ENCODE peak calls at places on chromosomes 4 and X, in six cellular contexts. J is kidney; N is CD4-positive, alpha-beta T cell; Z is heart left ventricle; I is neural crest cell; S is foreskin keratinocyte. E is an unnamed sample.

GRCh38 chrX:115642895-115643530 is 82.0 kb downstream of the PLS3 start:
- DNase-seq in J (no peak), N (no peak), Z (no peak), I (peak; percentile 60), S (no peak), E (no peak)

GRCh38 chr4:183897193-183897592 is 7.9 kb upstream of the STOX2 start:
- DNase-seq in J (no peak), N (no peak), Z (no peak), I (no peak), S (no peak), E (no peak)

GRCh38 chrX:24515447-24515846 is 50.4 kb downstream of the PDK3 start:
- DNase-seq in J (no peak), N (no peak), Z (no peak), I (no peak), S (no peak), E (no peak)

GRCh38 chr4:182320092-182320491 is 76.9 kb downstream of the TENM3 start:
- DNase-seq in J (no peak), N (no peak), Z (no peak), I (no peak), S (no peak), E (no peak)

GRCh38 chr4:68175562-68176155 is 46.0 kb upstream of the TMPRSS11F start:
- DNase-seq in J (no peak), N (no peak), Z (no peak), I (peak; percentile 58), S (peak; percentile 54), E (no peak)

GRCh38 chr4:3571921-3572320 is 39.7 kb upstream of the LRPAP1 start:
- DNase-seq in J (no peak), N (no peak), Z (no peak), I (no peak), S (no peak), E (no peak)

GRCh38 chr4:158968961-158969360 is 133.9 kb upstream of the RAPGEF2 start:
- DNase-seq in J (no peak), N (no peak), Z (no peak), I (no peak), S (no peak), E (no peak)

GRCh38 chr4:7034262-7035081 is 8.7 kb upstream of the TADA2B start:
- DNase-seq in J (no peak), N (no peak), Z (no peak), I (no peak), S (peak; percentile 30), E (no peak)

GRCh38 chr4:186644737-186645261 is 78.9 kb downstream of the FAT1 start:
- DNase-seq in J (no peak), N (no peak), Z (peak; percentile 49), I (no peak), S (peak; percentile 13), E (no peak)

GRCh38 chrX:47264507-47265173 is 31.8 kb downstream of the USP11 start:
- DNase-seq in J (no peak), N (no peak), Z (no peak), I (no peak), S (peak; percentile 45), E (no peak)

GRCh38 chr4:88219099-88219498 is 60.7 kb upstream of the ABCG2 start:
- DNase-seq in J (no peak), N (no peak), Z (no peak), I (no peak), S (peak; percentile 23), E (no peak)

GRCh38 chr4:25666031-25666630 is 10.5 kb downstream of the SLC34A2 start:
- DNase-seq in J (no peak), N (no peak), Z (no peak), I (no peak), S (no peak), E (no peak)

GRCh38 chr4:152206185-152206584 is 329.7 kb downstream of the FBXW7 start:
- DNase-seq in J (no peak), N (no peak), Z (no peak), I (no peak), S (no peak), E (no peak)

GRCh38 chr4:113328514-113328913 is 279.1 kb downstream of the ANK2 start:
- DNase-seq in J (no peak), N (no peak), Z (no peak), I (no peak), S (no peak), E (no peak)

GRCh38 chr4:25160714-25161598 is 707 bp upstream of the SEPSECS start:
- DNase-seq in J (no peak), N (no peak), Z (no peak), I (no peak), S (peak; percentile 21), E (no peak)

GRCh38 chrX:4844376-4844775 is 1130.9 kb upstream of the PRKX start:
- DNase-seq in J (no peak), N (no peak), Z (no peak), I (no peak), S (no peak), E (no peak)

GRCh38 chr4:104128850-104129213 is 365.9 kb downstream of the CXXC4 start:
- DNase-seq in J (no peak), N (no peak), Z (no peak), I (no peak), S (peak; percentile 9), E (no peak)

GRCh38 chr4:110970642-110971041 is 347.8 kb upstream of the PITX2 start:
- DNase-seq in J (no peak), N (no peak), Z (no peak), I (peak; percentile 29), S (peak; percentile 60), E (no peak)

GRCh38 chr4:1045595-1046201 is 34.3 kb downstream of the FGFRL1 start:
- DNase-seq in J (peak; percentile 74), N (no peak), Z (peak; percentile 22), I (no peak), S (no peak), E (no peak)

DNA sequence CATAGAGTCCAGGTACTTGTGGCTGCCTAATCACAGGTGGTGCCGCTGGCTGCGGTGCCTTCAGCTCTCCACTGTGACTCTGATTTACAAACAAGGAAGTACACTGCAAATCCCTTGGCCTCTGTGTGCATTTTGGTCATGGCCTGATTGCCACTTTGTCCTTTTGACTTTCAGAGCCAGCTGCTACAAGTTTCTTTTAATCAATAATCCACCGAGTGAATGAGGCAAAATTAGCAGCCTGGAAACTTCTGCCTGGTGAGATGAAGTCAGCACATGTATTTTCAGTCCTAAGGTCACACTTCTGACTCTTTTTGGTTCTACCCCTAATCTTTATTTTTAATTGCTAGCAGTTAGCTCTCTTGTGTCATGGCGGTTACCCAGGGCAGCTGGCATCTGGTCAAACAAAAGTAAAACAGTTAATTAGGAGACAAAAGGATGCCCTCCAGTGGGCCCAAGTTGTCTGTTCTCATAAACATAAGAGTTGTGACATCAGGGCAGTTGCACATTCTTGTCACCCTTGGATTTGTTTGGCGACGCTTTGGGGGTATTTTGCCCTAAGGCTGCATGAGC is 62.3 kb upstream of the LNX1 start:
- DNase-seq in J (peak; percentile 80), N (no peak), Z (no peak), I (no peak), S (no peak), E (no peak)
- TF ChIP-seq CTCF in J (peak; percentile 5), N (no peak), Z (no peak), I (no peak), S (peak; percentile 17), E (no peak)

DNA sequence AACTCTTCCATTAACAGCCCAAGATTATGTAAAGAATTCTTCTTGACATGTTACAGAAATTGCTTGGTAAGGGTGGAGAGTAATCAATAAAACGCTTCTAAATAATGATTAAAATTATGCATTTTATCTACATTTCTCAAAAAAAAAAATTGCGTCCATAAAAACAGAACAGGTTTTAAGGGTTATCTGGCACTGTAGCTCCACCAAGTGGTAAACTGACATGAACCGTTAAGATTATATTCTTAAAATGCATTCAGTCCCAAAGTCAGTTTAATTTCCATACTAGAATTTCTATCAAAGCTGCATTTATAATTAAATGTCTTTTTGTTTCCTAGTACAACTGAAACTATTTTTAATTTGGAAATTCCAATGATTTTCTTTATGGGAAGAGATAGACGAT is 214.0 kb upstream of the UGT8 start:
- DNase-seq in J (no peak), N (no peak), Z (no peak), I (no peak), S (peak; percentile 33), E (no peak)
- TF ChIP-seq CTCF in J (peak; percentile 48), N (no peak), Z (peak; percentile 7), I (peak; percentile 77), S (peak; percentile 75), E (peak; percentile 57)

GRCh38 chr4:118036336-118036735 is 2.0 kb downstream of the NDST3 start:
- DNase-seq in J (no peak), N (no peak), Z (no peak), I (no peak), S (no peak), E (no peak)

GRCh38 chr4:118034061-118034785 is at the start of gene NDST3:
- DNase-seq in J (peak; percentile 64), N (no peak), Z (no peak), I (peak; percentile 64), S (peak; percentile 65), E (peak; percentile 76)

GRCh38 chr4:118033148-118034060 is 882 bp upstream of the NDST3 start:
- DNase-seq in J (peak; percentile 82), N (no peak), Z (peak; percentile 20), I (peak; percentile 48), S (peak; percentile 23), E (peak; percentile 31)

GRCh38 chr4:118032691-118033090 is 1.6 kb upstream of the NDST3 start:
- DNase-seq in J (no peak), N (no peak), Z (no peak), I (no peak), S (peak; percentile 22), E (no peak)

DNA sequence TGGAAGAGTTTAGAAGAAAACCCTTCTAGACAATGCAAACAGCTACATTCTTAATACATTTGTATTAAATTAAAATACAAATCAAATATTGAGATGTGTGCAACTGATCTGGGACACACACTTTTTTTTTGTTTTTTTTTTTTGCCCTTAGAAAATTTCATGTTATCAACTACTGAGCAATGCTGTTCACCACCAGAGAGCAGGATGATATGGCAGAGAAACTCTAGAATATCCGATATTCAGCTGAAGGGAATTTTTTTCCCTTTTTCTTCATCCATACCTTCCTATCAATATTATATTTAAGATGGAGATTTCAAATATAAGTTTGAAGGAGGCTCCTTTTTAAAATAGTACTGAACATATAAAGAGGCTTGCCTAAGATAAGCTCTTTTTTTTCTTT is 1.0 kb downstream of the NDST3 start:
- DNase-seq in J (no peak), N (no peak), Z (no peak), I (no peak), S (no peak), E (no peak)
- TF ChIP-seq CTCF in J (no peak), N (no peak), Z (no peak), I (no peak), S (no peak), E (peak; percentile 4)

GRCh38 chr4:10185518-10186227 is 69.1 kb upstream of the WDR1 start:
- DNase-seq in J (no peak), N (no peak), Z (peak; percentile 64), I (no peak), S (no peak), E (no peak)

GRCh38 chr4:10184501-10184938 is 67.9 kb upstream of the WDR1 start:
- DNase-seq in J (no peak), N (no peak), Z (no peak), I (no peak), S (no peak), E (no peak)

GRCh38 chr4:10188400-10189004 is 71.9 kb upstream of the WDR1 start:
- DNase-seq in J (no peak), N (no peak), Z (no peak), I (no peak), S (no peak), E (no peak)

GRCh38 chr4:10184051-10184450 is 67.5 kb upstream of the WDR1 start:
- DNase-seq in J (no peak), N (no peak), Z (no peak), I (no peak), S (no peak), E (no peak)

GRCh38 chr4:10186228-10187214 is 69.9 kb upstream of the WDR1 start:
- DNase-seq in J (no peak), N (no peak), Z (no peak), I (no peak), S (no peak), E (no peak)
- TF ChIP-seq CTCF in J (peak; percentile 15), N (no peak), Z (no peak), I (no peak), S (peak; percentile 22), E (no peak)